ENCODE peak calls at places on chromosomes 6 and 20, in six cellular contexts. U is A549, G is IMR-90, H is WTC11, J is SK-N-SH, I is HepG2. S is an unnamed sample.

GRCh38 chr6:127914240-127914639 is 13.4 kb upstream of the THEMIS start:
- DNase-seq in U (no peak), G (no peak), H (no peak), J (no peak), I (no peak), S (no peak)

GRCh38 chr6:116201538-116201937 is 52.3 kb downstream of the TSPYL4 start:
- DNase-seq in U (no peak), G (no peak), H (no peak), J (no peak), I (no peak), S (no peak)

GRCh38 chr20:3334156-3334943 is 73.1 kb downstream of the DNAAF9 start:
- DNase-seq in U (no peak), G (no peak), H (no peak), J (no peak), I (no peak), S (no peak)

GRCh38 chr6:6712258-6712978 is 123.9 kb downstream of the LY86 start:
- DNase-seq in U (peak), G (peak), H (no peak), J (no peak), I (peak), S (peak)

GRCh38 chr20:732727-733126 is 35.6 kb downstream of the SLC52A3 start:
- DNase-seq in U (no peak), G (no peak), H (no peak), J (no peak), I (no peak), S (no peak)

GRCh38 chr20:42359617-42360016 is 741.4 kb upstream of the CHD6 start:
- DNase-seq in U (no peak), G (no peak), H (no peak), J (no peak), I (no peak), S (no peak)

GRCh38 chr6:62367601-62368000 is 81.6 kb upstream of the KHDRBS2 start:
- DNase-seq in U (no peak), G (no peak), H (no peak), J (no peak), I (no peak), S (no peak)

GRCh38 chr20:56373942-56374341 is 15.2 kb downstream of the FAM210B start:
- DNase-seq in U (peak), G (peak), H (no peak), J (no peak), I (peak), S (no peak)

GRCh38 chr6:127554435-127555006 is 22.5 kb upstream of the C6orf58 start:
- DNase-seq in U (peak), G (peak), H (peak), J (peak), I (peak), S (no peak)

GRCh38 chr6:56424542-56425083 is 177.2 kb upstream of the COL21A1 start:
- DNase-seq in U (no peak), G (no peak), H (no peak), J (no peak), I (no peak), S (no peak)

GRCh38 chr20:3318226-3318884 is 79.4 kb upstream of the SLC4A11 start:
- DNase-seq in U (no peak), G (peak), H (no peak), J (no peak), I (no peak), S (no peak)

GRCh38 chr6:13470240-13471140 is 16.9 kb downstream of the GFOD1 start:
- DNase-seq in U (no peak), G (no peak), H (no peak), J (peak), I (no peak), S (no peak)

GRCh38 chr20:19777981-19778380 is 19.9 kb downstream of the RIN2 start:
- DNase-seq in U (no peak), G (no peak), H (no peak), J (no peak), I (no peak), S (no peak)

GRCh38 chr20:6169251-6169650 is 46.4 kb upstream of the FERMT1 start:
- DNase-seq in U (no peak), G (peak), H (no peak), J (no peak), I (peak), S (no peak)

GRCh38 chr6:26340066-26340465 is 24.9 kb upstream of the BTN3A2 start:
- DNase-seq in U (no peak), G (no peak), H (no peak), J (no peak), I (no peak), S (no peak)

GRCh38 chr6:128713461-128713860 is 169.5 kb upstream of the LAMA2 start:
- DNase-seq in U (no peak), G (peak), H (no peak), J (peak), I (no peak), S (no peak)

GRCh38 chr20:37627060-37627766 is 66.6 kb upstream of the CTNNBL1 start:
- DNase-seq in U (peak), G (peak), H (peak), J (no peak), I (peak), S (peak)

GRCh38 chr6:33745558-33745957 is 1.1 kb downstream of the IP6K3 start:
- DNase-seq in U (no peak), G (peak), H (no peak), J (no peak), I (peak), S (no peak)

DNA sequence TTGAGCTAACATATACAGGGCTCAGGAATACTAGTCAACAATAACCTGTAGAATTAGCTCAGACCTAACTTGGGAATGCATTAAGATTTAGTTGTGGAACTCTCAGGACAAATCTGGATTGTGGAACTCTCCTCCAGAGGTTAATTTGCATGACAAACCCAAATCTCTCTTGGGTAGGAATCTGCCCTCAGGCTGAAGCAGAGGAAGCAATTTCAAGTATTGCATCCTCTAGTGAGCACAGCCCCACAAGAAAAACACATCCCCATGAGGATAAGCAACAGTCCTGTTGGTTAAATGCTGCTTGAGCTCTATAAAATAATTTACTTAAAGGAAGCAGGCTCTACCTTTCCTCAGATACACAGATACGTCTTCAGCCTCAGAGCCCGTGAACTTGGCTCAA is 170.9 kb upstream of the STXBP5 start:
- DNase-seq in U (no peak), G (no peak), H (peak), J (no peak), I (no peak), S (no peak)
- TF ChIP-seq USF2 in U (no peak), G (no peak), H (no peak), J (no peak), I (no peak), S (no peak)

GRCh38 chr20:33865761-33866160 is 54.6 kb downstream of the CHMP4B start:
- DNase-seq in U (no peak), G (no peak), H (no peak), J (no peak), I (no peak), S (no peak)

GRCh38 chr20:33862709-33863403 is 51.7 kb downstream of the CHMP4B start:
- DNase-seq in U (peak), G (peak), H (peak), J (peak), I (peak), S (peak)

GRCh38 chr20:33863440-33864323 is 52.5 kb downstream of the CHMP4B start:
- DNase-seq in U (no peak), G (no peak), H (no peak), J (no peak), I (no peak), S (no peak)

GRCh38 chr20:33866398-33867079 is 55.4 kb downstream of the CHMP4B start:
- DNase-seq in U (no peak), G (no peak), H (no peak), J (peak), I (no peak), S (no peak)

GRCh38 chr20:33864324-33864963 is 53.3 kb downstream of the CHMP4B start:
- DNase-seq in U (no peak), G (no peak), H (no peak), J (peak), I (no peak), S (no peak)
- TF ChIP-seq USF2 in U (no peak), G (no peak), H (no peak), J (no peak), I (no peak), S (no peak)

GRCh38 chr20:17678295-17678694 is 3.7 kb downstream of the RRBP1 start:
- DNase-seq in U (no peak), G (no peak), H (no peak), J (no peak), I (no peak), S (peak)
- TF ChIP-seq USF2 in U (no peak), G (no peak), H (no peak), J (no peak), I (no peak), S (no peak)

GRCh38 chr6:5384276-5384675 is 123.0 kb downstream of the FARS2 start:
- DNase-seq in U (no peak), G (no peak), H (no peak), J (no peak), I (no peak), S (no peak)
- TF ChIP-seq USF2 in U (no peak), G (no peak), H (no peak), J (no peak), I (no peak), S (no peak)

GRCh38 chr6:138307352-138307751 is 70.4 kb upstream of the SMIM28 start:
- DNase-seq in U (no peak), G (no peak), H (no peak), J (no peak), I (no peak), S (no peak)

GRCh38 chr6:138310294-138310693 is 67.4 kb upstream of the SMIM28 start:
- DNase-seq in U (no peak), G (no peak), H (no peak), J (no peak), I (no peak), S (no peak)

GRCh38 chr6:138308728-138309110 is 69.0 kb upstream of the SMIM28 start:
- DNase-seq in U (no peak), G (no peak), H (no peak), J (no peak), I (no peak), S (no peak)

GRCh38 chr6:138309695-138310094 is 68.0 kb upstream of the SMIM28 start:
- DNase-seq in U (no peak), G (no peak), H (no peak), J (no peak), I (no peak), S (no peak)

DNA sequence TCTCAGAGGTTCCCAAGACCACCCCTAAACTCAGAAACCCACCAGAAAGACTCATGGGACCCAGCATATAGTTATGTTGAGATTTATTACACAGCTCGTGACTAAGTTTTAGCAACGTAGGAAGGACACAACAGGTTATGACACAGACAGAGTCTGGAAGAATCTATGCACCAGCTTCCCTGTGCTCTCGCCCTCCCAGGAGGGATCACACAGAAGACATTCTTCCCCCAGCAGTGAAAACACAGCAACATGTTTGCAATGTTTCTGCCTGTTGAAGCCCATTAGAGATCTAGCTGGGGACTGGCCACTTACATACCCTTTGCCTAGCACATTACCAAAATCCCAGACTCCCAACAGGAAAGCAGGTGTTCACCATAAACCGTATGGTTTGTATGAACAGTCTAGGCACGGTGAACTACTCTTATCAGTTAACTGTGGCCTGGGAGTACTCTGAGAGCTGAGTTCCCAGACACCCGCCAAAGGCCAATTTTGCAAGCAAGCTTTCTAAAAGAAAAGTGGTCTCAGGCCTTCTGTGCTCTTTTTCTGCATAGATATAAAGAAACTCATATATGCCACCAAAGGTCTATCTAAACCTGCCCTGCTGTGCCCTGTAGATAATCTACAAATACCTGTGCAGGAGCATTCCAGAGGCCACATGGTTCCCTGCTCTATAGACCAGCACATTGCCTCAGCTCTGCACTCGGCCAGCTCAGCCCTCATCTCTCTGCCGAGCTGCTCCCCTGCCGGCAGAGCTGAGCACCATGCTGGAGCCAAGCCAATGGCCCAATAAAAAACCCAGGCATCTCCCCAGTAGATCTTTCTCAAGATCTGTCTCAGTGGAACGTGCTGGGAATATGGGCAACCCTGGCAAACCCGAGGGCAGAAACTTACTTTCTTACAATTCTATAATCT is 69.6 kb upstream of the SMIM28 start:
- DNase-seq in U (no peak), G (no peak), H (no peak), J (no peak), I (peak), S (peak)
- TF ChIP-seq USF2 in U (no peak), G (no peak), H (no peak), J (no peak), I (no peak), S (no peak)

GRCh38 chr6:70315096-70315751 is 12.3 kb upstream of the COL9A1 start:
- DNase-seq in U (no peak), G (no peak), H (no peak), J (no peak), I (no peak), S (no peak)

GRCh38 chr6:70307008-70307407 is 4.1 kb upstream of the COL9A1 start:
- DNase-seq in U (no peak), G (no peak), H (no peak), J (no peak), I (no peak), S (peak)

GRCh38 chr6:70314240-70314639 is 11.4 kb upstream of the COL9A1 start:
- DNase-seq in U (no peak), G (no peak), H (no peak), J (no peak), I (no peak), S (no peak)

GRCh38 chr6:70310063-70310694 is 7.3 kb upstream of the COL9A1 start:
- DNase-seq in U (peak), G (peak), H (no peak), J (peak), I (peak), S (no peak)

GRCh38 chr6:70312165-70312564 is 9.3 kb upstream of the COL9A1 start:
- DNase-seq in U (no peak), G (peak), H (no peak), J (no peak), I (peak), S (no peak)
- TF ChIP-seq USF2 in U (no peak), G (no peak), H (no peak), J (no peak), I (no peak), S (no peak)